ENCODE peak calls at places on chromosome 19, in six cellular contexts. One of them, this sample, is unnamed.

GRCh38 chr19:3253270-3253669 is 28.8 kb downstream of the CELF5 start:
- DNase-seq in upper lobe of left lung: no peak
- DNase-seq in progenitor cell of endocrine pancreas: no peak
- DNase-seq in GM12865: peak
- DNase-seq in transverse colon: no peak
- DNase-seq in GM10248: no peak
- DNase-seq in this sample: no peak

GRCh38 chr19:20385056-20385455 is 180.5 kb downstream of the ZNF737 start:
- DNase-seq in GM12865: no peak
- DNase-seq in transverse colon: no peak
- DNase-seq in upper lobe of left lung: no peak
- DNase-seq in progenitor cell of endocrine pancreas: no peak
- DNase-seq in GM10248: no peak
- DNase-seq in this sample: no peak

GRCh38 chr19:13633522-13633922 is 127.2 kb upstream of the CACNA1A start:
- DNase-seq in GM12865: no peak
- DNase-seq in progenitor cell of endocrine pancreas: no peak
- DNase-seq in GM10248: no peak
- DNase-seq in transverse colon: no peak
- DNase-seq in upper lobe of left lung: no peak
- DNase-seq in this sample: no peak

GRCh38 chr19:33302974-33303790 is 848 bp upstream of the CEBPA start:
- DNase-seq in progenitor cell of endocrine pancreas: peak
- DNase-seq in GM10248: no peak
- DNase-seq in transverse colon: peak
- DNase-seq in GM12865: no peak
- DNase-seq in upper lobe of left lung: peak
- DNase-seq in this sample: peak

GRCh38 chr19:35780717-35781116 is 5.4 kb downstream of the ARHGAP33 start:
- DNase-seq in GM12865: no peak
- DNase-seq in upper lobe of left lung: no peak
- DNase-seq in progenitor cell of endocrine pancreas: no peak
- DNase-seq in transverse colon: no peak
- DNase-seq in GM10248: no peak
- DNase-seq in this sample: no peak

GRCh38 chr19:52673014-52673413 is 34.9 kb upstream of the ZNF83 start:
- DNase-seq in transverse colon: no peak
- DNase-seq in GM10248: no peak
- DNase-seq in progenitor cell of endocrine pancreas: no peak
- DNase-seq in GM12865: no peak
- DNase-seq in upper lobe of left lung: no peak
- DNase-seq in this sample: no peak

GRCh38 chr19:51250786-51251452 is at the start of gene SIGLECL1:
- DNase-seq in GM12865: no peak
- DNase-seq in upper lobe of left lung: no peak
- DNase-seq in progenitor cell of endocrine pancreas: no peak
- DNase-seq in transverse colon: no peak
- DNase-seq in GM10248: no peak
- DNase-seq in this sample: no peak

GRCh38 chr19:53983457-53984289 is 7.8 kb upstream of the CACNG6 start:
- DNase-seq in upper lobe of left lung: no peak
- DNase-seq in GM10248: no peak
- DNase-seq in progenitor cell of endocrine pancreas: no peak
- DNase-seq in transverse colon: no peak
- DNase-seq in GM12865: no peak
- DNase-seq in this sample: no peak

GRCh38 chr19:1173160-1173844 is 766 bp downstream of the SBNO2 start:
- DNase-seq in upper lobe of left lung: no peak
- DNase-seq in transverse colon: no peak
- DNase-seq in GM12865: no peak
- DNase-seq in GM10248: no peak
- DNase-seq in progenitor cell of endocrine pancreas: no peak
- DNase-seq in this sample: peak

GRCh38 chr19:30785728-30786127 is 413.5 kb downstream of the ZNF536 start:
- DNase-seq in progenitor cell of endocrine pancreas: no peak
- DNase-seq in transverse colon: no peak
- DNase-seq in GM12865: no peak
- DNase-seq in upper lobe of left lung: no peak
- DNase-seq in GM10248: no peak
- DNase-seq in this sample: no peak

GRCh38 chr19:38319421-38320258 is at the start of gene KCNK6:
- DNase-seq in transverse colon: peak
- DNase-seq in GM12865: peak
- DNase-seq in GM10248: no peak
- DNase-seq in progenitor cell of endocrine pancreas: no peak
- DNase-seq in upper lobe of left lung: peak
- DNase-seq in this sample: no peak

GRCh38 chr19:6047741-6048231 is 62.5 kb downstream of the RFX2 start:
- DNase-seq in upper lobe of left lung: no peak
- DNase-seq in transverse colon: no peak
- DNase-seq in GM10248: no peak
- DNase-seq in progenitor cell of endocrine pancreas: peak
- DNase-seq in GM12865: peak
- DNase-seq in this sample: peak

GRCh38 chr19:5949792-5950305 is 28.1 kb downstream of the RANBP3 start:
- DNase-seq in progenitor cell of endocrine pancreas: no peak
- DNase-seq in GM12865: no peak
- DNase-seq in upper lobe of left lung: peak
- DNase-seq in GM10248: no peak
- DNase-seq in transverse colon: no peak
- DNase-seq in this sample: no peak

GRCh38 chr19:3132971-3133792 is 2.7 kb upstream of the GNA15 start:
- DNase-seq in GM10248: peak
- DNase-seq in progenitor cell of endocrine pancreas: no peak
- DNase-seq in GM12865: peak
- DNase-seq in upper lobe of left lung: peak
- DNase-seq in transverse colon: peak
- DNase-seq in this sample: peak

GRCh38 chr19:47445937-47446402 is 25.7 kb downstream of the SLC8A2 start:
- DNase-seq in GM10248: no peak
- DNase-seq in upper lobe of left lung: peak
- DNase-seq in progenitor cell of endocrine pancreas: no peak
- DNase-seq in transverse colon: peak
- DNase-seq in GM12865: peak
- DNase-seq in this sample: no peak

GRCh38 chr19:19514881-19515763 is at the start of gene TSSK6:
- DNase-seq in GM10248: no peak
- DNase-seq in upper lobe of left lung: no peak
- DNase-seq in transverse colon: no peak
- DNase-seq in GM12865: no peak
- DNase-seq in progenitor cell of endocrine pancreas: no peak
- DNase-seq in this sample: no peak

GRCh38 chr19:51166846-51167490 is 24.9 kb downstream of the SIGLEC7 start:
- DNase-seq in transverse colon: peak
- DNase-seq in progenitor cell of endocrine pancreas: no peak
- DNase-seq in GM12865: peak
- DNase-seq in GM10248: peak
- DNase-seq in upper lobe of left lung: peak
- DNase-seq in this sample: peak

GRCh38 chr19:16247353-16248182 is 49.9 kb downstream of the AP1M1 start:
- DNase-seq in GM10248: peak
- DNase-seq in progenitor cell of endocrine pancreas: peak
- DNase-seq in transverse colon: peak
- DNase-seq in GM12865: peak
- DNase-seq in upper lobe of left lung: peak
- DNase-seq in this sample: peak

GRCh38 chr19:4379383-4380253 is 20.7 kb downstream of the SH3GL1 start:
- DNase-seq in GM12865: peak
- DNase-seq in progenitor cell of endocrine pancreas: no peak
- DNase-seq in upper lobe of left lung: peak
- DNase-seq in transverse colon: no peak
- DNase-seq in GM10248: peak
- DNase-seq in this sample: peak

GRCh38 chr19:33040994-33041827 is 23.5 kb downstream of the RHPN2 start:
- DNase-seq in progenitor cell of endocrine pancreas: peak
- DNase-seq in upper lobe of left lung: no peak
- DNase-seq in GM12865: no peak
- DNase-seq in transverse colon: peak
- DNase-seq in GM10248: no peak
- DNase-seq in this sample: no peak

GRCh38 chr19:19372656-19373416 is 32.6 kb upstream of the GATAD2A start:
- DNase-seq in upper lobe of left lung: peak
- DNase-seq in GM12865: peak
- DNase-seq in transverse colon: peak
- DNase-seq in GM10248: peak
- DNase-seq in progenitor cell of endocrine pancreas: no peak
- DNase-seq in this sample: peak

GRCh38 chr19:30319876-30320275 is 52.3 kb upstream of the ZNF536 start:
- DNase-seq in upper lobe of left lung: no peak
- DNase-seq in transverse colon: no peak
- DNase-seq in GM12865: no peak
- DNase-seq in GM10248: no peak
- DNase-seq in progenitor cell of endocrine pancreas: no peak
- DNase-seq in this sample: no peak

GRCh38 chr19:33271246-33272021 is 30.9 kb downstream of the CEBPA start:
- DNase-seq in GM10248: no peak
- DNase-seq in upper lobe of left lung: no peak
- DNase-seq in progenitor cell of endocrine pancreas: no peak
- DNase-seq in transverse colon: no peak
- DNase-seq in GM12865: no peak
- DNase-seq in this sample: no peak

GRCh38 chr19:58549664-58550361 is 5.1 kb downstream of the CHMP2A start:
- DNase-seq in progenitor cell of endocrine pancreas: no peak
- DNase-seq in upper lobe of left lung: no peak
- DNase-seq in transverse colon: no peak
- DNase-seq in GM12865: no peak
- DNase-seq in GM10248: no peak
- DNase-seq in this sample: no peak

GRCh38 chr19:44345969-44346368 is 10.5 kb downstream of the ZNF112 start:
- DNase-seq in GM10248: no peak
- DNase-seq in transverse colon: no peak
- DNase-seq in progenitor cell of endocrine pancreas: no peak
- DNase-seq in GM12865: no peak
- DNase-seq in upper lobe of left lung: no peak
- DNase-seq in this sample: no peak

GRCh38 chr19:49019242-49019932 is 2.5 kb upstream of the LHB start:
- DNase-seq in progenitor cell of endocrine pancreas: no peak
- DNase-seq in upper lobe of left lung: peak
- DNase-seq in transverse colon: peak
- DNase-seq in GM12865: peak
- DNase-seq in GM10248: peak
- DNase-seq in this sample: peak
- TF ChIP-seq CTCF in progenitor cell of endocrine pancreas: peak
- TF ChIP-seq CTCF in upper lobe of left lung: no peak
- TF ChIP-seq CTCF in transverse colon: no peak
- TF ChIP-seq CTCF in GM12865: no peak
- TF ChIP-seq CTCF in GM10248: peak
- TF ChIP-seq CTCF in this sample: no peak

GRCh38 chr19:10334340-10335148 is 1.2 kb upstream of the RAVER1 start:
- DNase-seq in GM10248: no peak
- DNase-seq in GM12865: peak
- DNase-seq in transverse colon: peak
- DNase-seq in upper lobe of left lung: peak
- DNase-seq in progenitor cell of endocrine pancreas: peak
- DNase-seq in this sample: no peak
- TF ChIP-seq CTCF in GM10248: no peak
- TF ChIP-seq CTCF in GM12865: no peak
- TF ChIP-seq CTCF in transverse colon: no peak
- TF ChIP-seq CTCF in upper lobe of left lung: no peak
- TF ChIP-seq CTCF in progenitor cell of endocrine pancreas: peak
- TF ChIP-seq CTCF in this sample: no peak

GRCh38 chr19:45863335-45863839 is 440 bp upstream of the SYMPK start:
- DNase-seq in upper lobe of left lung: no peak
- DNase-seq in transverse colon: peak
- DNase-seq in progenitor cell of endocrine pancreas: no peak
- DNase-seq in GM10248: no peak
- DNase-seq in GM12865: no peak
- DNase-seq in this sample: no peak

GRCh38 chr19:45865269-45865948 is 1.3 kb downstream of the FOXA3 start:
- DNase-seq in transverse colon: peak
- DNase-seq in GM10248: no peak
- DNase-seq in GM12865: no peak
- DNase-seq in upper lobe of left lung: no peak
- DNase-seq in progenitor cell of endocrine pancreas: no peak
- DNase-seq in this sample: no peak

GRCh38 chr19:45864629-45865082 is 530 bp downstream of the FOXA3 start:
- DNase-seq in progenitor cell of endocrine pancreas: no peak
- DNase-seq in transverse colon: no peak
- DNase-seq in GM12865: no peak
- DNase-seq in upper lobe of left lung: no peak
- DNase-seq in GM10248: no peak
- DNase-seq in this sample: no peak

GRCh38 chr19:45862564-45863334 is at the start of gene SYMPK:
- DNase-seq in GM12865: peak
- DNase-seq in upper lobe of left lung: peak
- DNase-seq in transverse colon: peak
- DNase-seq in GM10248: peak
- DNase-seq in progenitor cell of endocrine pancreas: peak
- DNase-seq in this sample: peak

DNA sequence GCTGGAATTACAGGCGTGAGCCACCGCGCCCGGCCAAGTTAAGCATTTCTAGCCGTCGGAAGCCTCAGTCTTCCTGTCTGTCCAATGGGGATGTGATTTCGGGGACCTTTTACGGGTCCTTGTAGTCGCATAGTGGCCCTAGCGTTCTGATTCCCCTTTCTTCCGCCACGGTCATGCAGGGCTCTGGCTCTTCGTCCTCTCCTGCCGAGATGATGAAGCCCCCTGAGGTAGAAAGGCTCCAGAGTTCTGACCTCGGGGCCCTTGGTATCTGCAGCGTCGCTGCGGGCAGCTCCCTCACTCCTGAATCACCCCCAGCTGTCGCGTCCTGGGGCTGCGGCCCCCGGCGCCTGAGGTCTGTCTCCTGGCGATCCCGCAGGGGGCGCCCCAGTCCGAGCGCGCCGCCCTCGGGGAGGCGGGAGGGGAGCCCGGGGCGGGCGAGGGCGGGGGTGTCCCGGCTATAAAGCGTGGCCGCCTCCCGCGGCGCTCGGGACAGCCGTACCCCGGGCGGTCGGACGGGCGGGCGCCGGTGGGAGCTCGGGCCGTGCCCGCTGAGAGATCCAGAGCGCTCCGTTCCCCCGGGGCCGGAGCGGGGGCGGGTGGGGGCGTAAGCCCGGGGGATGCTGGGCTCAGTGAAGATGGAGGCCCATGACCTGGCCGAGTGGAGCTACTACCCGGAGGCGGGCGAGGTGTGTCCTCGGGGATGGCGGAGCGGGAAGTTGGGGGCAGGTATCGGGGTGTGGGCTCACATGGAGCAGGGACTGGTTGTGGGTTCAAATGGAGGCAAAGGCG is at the start of gene FOXA3:
- DNase-seq in GM10248: peak
- DNase-seq in GM12865: peak
- DNase-seq in progenitor cell of endocrine pancreas: peak
- DNase-seq in upper lobe of left lung: peak
- DNase-seq in transverse colon: peak
- DNase-seq in this sample: peak
- TF ChIP-seq CTCF in GM10248: peak
- TF ChIP-seq CTCF in GM12865: peak
- TF ChIP-seq CTCF in progenitor cell of endocrine pancreas: peak
- TF ChIP-seq CTCF in upper lobe of left lung: peak
- TF ChIP-seq CTCF in transverse colon: peak
- TF ChIP-seq CTCF in this sample: peak

DNA sequence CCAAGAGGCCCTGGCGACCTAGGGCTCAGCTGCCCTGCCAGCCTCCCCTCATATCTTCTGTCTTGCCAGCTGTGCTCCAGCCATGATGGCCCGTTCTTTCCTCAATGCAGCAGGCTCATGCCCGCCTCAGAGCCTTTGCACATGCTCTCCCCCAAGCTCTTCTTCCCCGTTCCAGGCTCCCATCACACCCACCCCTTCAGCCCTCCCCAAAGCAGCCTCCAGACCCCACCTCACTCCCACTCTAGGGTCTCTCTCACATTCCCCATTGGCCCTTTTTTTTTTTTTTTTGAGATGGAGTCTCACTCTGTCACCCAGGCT is 29.9 kb upstream of the ATP1A3 start:
- DNase-seq in transverse colon: no peak
- DNase-seq in upper lobe of left lung: no peak
- DNase-seq in GM10248: no peak
- DNase-seq in GM12865: no peak
- DNase-seq in progenitor cell of endocrine pancreas: no peak
- DNase-seq in this sample: no peak
- TF ChIP-seq CTCF in transverse colon: no peak
- TF ChIP-seq CTCF in upper lobe of left lung: no peak
- TF ChIP-seq CTCF in GM10248: no peak
- TF ChIP-seq CTCF in GM12865: no peak
- TF ChIP-seq CTCF in progenitor cell of endocrine pancreas: no peak
- TF ChIP-seq CTCF in this sample: no peak

This sample was measured in GM20000.